ENCODE peak calls at places on chromosomes 11 and 22, in seven cellular contexts. P, L, S, D, A, C and W are unnamed samples.

GRCh38 chr22:44815099-44816070 is 63.0 kb downstream of the ARHGAP8 start:
- DNase-seq in L (no peak), S (no peak), C (no peak), A (no peak), P (no peak), D (no peak), W (no peak)

GRCh38 chr11:20840341-20840740 is 171.0 kb downstream of the NELL1 start:
- DNase-seq in L (no peak), D (no peak), S (peak; percentile 70), C (no peak), A (no peak), P (no peak), W (no peak)

GRCh38 chr11:64331569-64332371 is 8.2 kb upstream of the CCDC88B start:
- DNase-seq in D (peak; percentile 88), L (peak; percentile 90), S (no peak), P (no peak), A (peak; percentile 85), C (peak; percentile 82), W (peak; percentile 50)

GRCh38 chr11:5809905-5810792 is 1.4 kb downstream of the OR52N2 start:
- DNase-seq in A (no peak), C (no peak), S (no peak), D (no peak), L (no peak), P (no peak), W (no peak)

GRCh38 chr11:122209619-122210377 is 93.8 kb upstream of the BLID start:
- DNase-seq in P (no peak), C (no peak), L (no peak), D (no peak), S (no peak), A (peak; percentile 98), W (peak; percentile 72)

GRCh38 chr22:50247748-50248147 is 2.9 kb upstream of the TUBGCP6 start:
- DNase-seq in P (no peak), D (no peak), L (no peak), A (peak; percentile 75), C (no peak), S (no peak), W (no peak)

GRCh38 chr11:86869966-86870570 is 69.7 kb downstream of the PRSS23 start:
- DNase-seq in P (peak; percentile 8), A (peak; percentile 78), L (no peak), S (no peak), D (no peak), C (peak; percentile 65), W (peak; percentile 47)

GRCh38 chr11:12692238-12693074 is 18.2 kb downstream of the TEAD1 start:
- DNase-seq in D (peak; percentile 83), P (peak; percentile 21), S (no peak), C (no peak), L (peak; percentile 88), A (peak; percentile 97), W (peak; percentile 43)

GRCh38 chr11:64861227-64861970 is 16.9 kb upstream of the CDC42BPG start:
- DNase-seq in C (peak; percentile 75), S (no peak), P (no peak), A (no peak), D (no peak), L (no peak), W (no peak)

GRCh38 chr22:23970201-23970641 is 3.5 kb downstream of the DDTL start:
- DNase-seq in A (no peak), S (no peak), C (no peak), L (no peak), P (no peak), D (no peak), W (no peak)

GRCh38 chr22:35330258-35330861 is 30.7 kb downstream of the TOM1 start:
- DNase-seq in D (peak; percentile 16), C (peak; percentile 91), A (peak; percentile 91), S (no peak), L (peak; percentile 93), P (no peak), W (no peak)

GRCh38 chr11:46557684-46558151 is 36.1 kb downstream of the AMBRA1 start:
- DNase-seq in A (no peak), P (no peak), L (no peak), C (no peak), D (peak; percentile 73), S (no peak), W (no peak)

GRCh38 chr11:73270089-73270854 is 1.9 kb upstream of the P2RY6 start:
- DNase-seq in D (no peak), C (peak; percentile 47), P (no peak), L (peak; percentile 71), S (no peak), A (no peak), W (no peak)

GRCh38 chr11:64659417-64660144 is 63.4 kb downstream of the NRXN2 start:
- DNase-seq in A (peak; percentile 43), C (no peak), S (no peak), L (no peak), P (no peak), D (peak; percentile 94), W (no peak)

GRCh38 chr11:44711113-44711512 is 15.6 kb upstream of the TSPAN18 start:
- DNase-seq in P (no peak), D (no peak), C (no peak), S (peak; percentile 70), A (no peak), L (no peak), W (no peak)

GRCh38 chr22:43894122-43894521 is 2.3 kb upstream of the PNPLA5 start:
- DNase-seq in D (no peak), P (no peak), L (no peak), S (no peak), C (no peak), A (no peak), W (no peak)

GRCh38 chr22:36220457-36220921 is 18.8 kb downstream of the APOL2 start:
- DNase-seq in L (no peak), S (no peak), P (no peak), D (peak; percentile 55), A (peak; percentile 57), C (no peak), W (no peak)

GRCh38 chr11:72652871-72653615 is 21.2 kb downstream of the PDE2A start:
- DNase-seq in P (no peak), S (no peak), C (no peak), A (no peak), D (no peak), L (no peak), W (no peak)

GRCh38 chr11:76577199-76577920 is 93.2 kb downstream of the LRRC32 start:
- DNase-seq in P (no peak), L (peak; percentile 92), C (peak; percentile 14), D (peak; percentile 96), S (no peak), A (peak; percentile 84), W (no peak)

GRCh38 chr11:26958650-26959049 is 35.3 kb upstream of the FIBIN start:
- DNase-seq in P (no peak), A (no peak), D (no peak), S (no peak), C (no peak), L (no peak), W (no peak)

GRCh38 chr11:121571466-121571865 is 118.7 kb upstream of the SORL1-AS1 start:
- DNase-seq in A (no peak), D (no peak), C (no peak), P (no peak), S (no peak), L (no peak), W (no peak)

GRCh38 chr22:29149841-29150555 is 55.7 kb upstream of the EMID1 start:
- DNase-seq in S (no peak), A (peak; percentile 3), L (peak; percentile 68), P (no peak), C (no peak), D (no peak), W (peak; percentile 69)

GRCh38 chr11:65952052-65952521 is 6.8 kb downstream of the TSGA10IP start:
- DNase-seq in A (no peak), C (no peak), S (no peak), P (no peak), L (no peak), D (no peak), W (no peak)

GRCh38 chr11:22341582-22341919 is 3.4 kb downstream of the SLC17A6 start:
- DNase-seq in L (no peak), S (no peak), A (no peak), C (no peak), D (no peak), P (no peak), W (no peak)

GRCh38 chr11:60993611-60994010 is 22.1 kb downstream of the CD6 start:
- DNase-seq in S (no peak), L (peak; percentile 9), C (no peak), P (no peak), A (no peak), D (no peak), W (no peak)

GRCh38 chr22:24510694-24511625 is 15.8 kb downstream of the UPB1 start:
- DNase-seq in C (peak; percentile 93), D (peak; percentile 77), P (no peak), S (no peak), L (no peak), A (peak; percentile 85), W (no peak)

GRCh38 chr11:120425527-120425926 is 86.0 kb upstream of the GRIK4 start:
- DNase-seq in C (peak; percentile 28), D (no peak), S (no peak), A (no peak), L (no peak), P (no peak), W (no peak)

GRCh38 chr22:38570841-38571364 is 920 bp upstream of the DMC1 start:
- DNase-seq in C (peak; percentile 39), A (peak; percentile 31), S (no peak), L (peak; percentile 78), D (no peak), P (no peak), W (peak; percentile 73)

GRCh38 chr11:215581-216037 is 8.1 kb downstream of the RIC8A start:
- DNase-seq in S (no peak), P (no peak), C (no peak), D (no peak), L (peak; percentile 53), A (no peak), W (no peak)

GRCh38 chr22:39703890-39704658 is 133.5 kb downstream of the CACNA1I start:
- DNase-seq in C (no peak), A (peak; percentile 10), L (no peak), S (peak; percentile 61), D (no peak), P (no peak), W (no peak)